ENCODE peak calls at places on chromosome 18, in seven cellular contexts. One of them, this sample, is unnamed. For H3K27me3, the result is how much of the 10 kb centered on the place peaks cover.

GRCh38 chr18:76456018-76456750 is 38.9 kb downstream of the ZNF516 start:
- DNase-seq in spleen: peak
- DNase-seq in keratinocyte: no peak
- DNase-seq in stomach: no peak
- DNase-seq in heart left ventricle: peak
- DNase-seq in GM23248: no peak
- DNase-seq in lung: no peak
- DNase-seq in this sample: no peak

GRCh38 chr18:62768172-62768943 is 53.0 kb downstream of the PHLPP1 start:
- DNase-seq in heart left ventricle: no peak
- DNase-seq in keratinocyte: no peak
- DNase-seq in stomach: no peak
- DNase-seq in GM23248: no peak
- DNase-seq in lung: no peak
- DNase-seq in spleen: no peak
- DNase-seq in this sample: no peak

GRCh38 chr18:8516391-8517250 is 92.6 kb upstream of the RAB12 start:
- DNase-seq in lung: peak
- DNase-seq in keratinocyte: peak
- DNase-seq in GM23248: no peak
- DNase-seq in heart left ventricle: no peak
- DNase-seq in spleen: no peak
- DNase-seq in stomach: no peak
- DNase-seq in this sample: no peak

GRCh38 chr18:2589345-2590060 is 18.1 kb downstream of the NDC80 start:
- DNase-seq in stomach: no peak
- DNase-seq in keratinocyte: peak
- DNase-seq in lung: no peak
- DNase-seq in spleen: no peak
- DNase-seq in GM23248: no peak
- DNase-seq in heart left ventricle: no peak
- DNase-seq in this sample: no peak

GRCh38 chr18:58761241-58761969 is 90.1 kb downstream of the MALT1 start:
- DNase-seq in spleen: no peak
- DNase-seq in GM23248: no peak
- DNase-seq in lung: peak
- DNase-seq in stomach: peak
- DNase-seq in heart left ventricle: peak
- DNase-seq in keratinocyte: no peak
- DNase-seq in this sample: peak

GRCh38 chr18:3889121-3889520 is 439.1 kb downstream of the TGIF1 start:
- DNase-seq in spleen: no peak
- DNase-seq in lung: no peak
- DNase-seq in GM23248: peak
- DNase-seq in keratinocyte: no peak
- DNase-seq in heart left ventricle: no peak
- DNase-seq in stomach: no peak
- DNase-seq in this sample: no peak

GRCh38 chr18:48868468-48869466 is 82.0 kb downstream of the SMAD7 start:
- DNase-seq in spleen: peak
- DNase-seq in lung: no peak
- DNase-seq in keratinocyte: no peak
- DNase-seq in GM23248: peak
- DNase-seq in stomach: peak
- DNase-seq in heart left ventricle: no peak
- DNase-seq in this sample: no peak

GRCh38 chr18:12751503-12751884 is 48.7 kb downstream of the PSMG2 start:
- DNase-seq in lung: no peak
- DNase-seq in heart left ventricle: no peak
- DNase-seq in stomach: no peak
- DNase-seq in keratinocyte: no peak
- DNase-seq in GM23248: no peak
- DNase-seq in spleen: no peak
- DNase-seq in this sample: no peak

GRCh38 chr18:58135170-58135569 is 91.1 kb downstream of the NEDD4L start:
- DNase-seq in keratinocyte: no peak
- DNase-seq in heart left ventricle: no peak
- DNase-seq in spleen: no peak
- DNase-seq in stomach: no peak
- DNase-seq in GM23248: peak
- DNase-seq in lung: no peak
- DNase-seq in this sample: no peak

GRCh38 chr18:70288851-70289328 is at the start of gene SOCS6:
- DNase-seq in GM23248: peak
- DNase-seq in lung: peak
- DNase-seq in heart left ventricle: peak
- DNase-seq in spleen: peak
- DNase-seq in keratinocyte: no peak
- DNase-seq in stomach: peak
- DNase-seq in this sample: peak

GRCh38 chr18:75212626-75213110 is 2.1 kb downstream of the TSHZ1 start:
- DNase-seq in keratinocyte: no peak
- DNase-seq in stomach: no peak
- DNase-seq in spleen: no peak
- DNase-seq in heart left ventricle: no peak
- DNase-seq in lung: no peak
- DNase-seq in GM23248: peak
- DNase-seq in this sample: peak
- H3K27me3 ChIP-seq in keratinocyte: under half
- H3K27me3 ChIP-seq in stomach: under half
- H3K27me3 ChIP-seq in spleen: under half
- H3K27me3 ChIP-seq in heart left ventricle: under half
- H3K27me3 ChIP-seq in lung: under half
- H3K27me3 ChIP-seq in GM23248: under half
- H3K27me3 ChIP-seq in this sample: under half

GRCh38 chr18:44651453-44651852 is 29.2 kb upstream of the SETBP1 start:
- DNase-seq in keratinocyte: peak
- DNase-seq in lung: peak
- DNase-seq in GM23248: peak
- DNase-seq in spleen: no peak
- DNase-seq in heart left ventricle: no peak
- DNase-seq in stomach: no peak
- DNase-seq in this sample: no peak
- H3K4me3 ChIP-seq in keratinocyte: no peak
- H3K4me3 ChIP-seq in lung: no peak
- H3K4me3 ChIP-seq in GM23248: no peak
- H3K4me3 ChIP-seq in spleen: no peak
- H3K4me3 ChIP-seq in heart left ventricle: no peak
- H3K4me3 ChIP-seq in stomach: no peak
- H3K4me3 ChIP-seq in this sample: no peak

GRCh38 chr18:32769242-32770180 is 3.3 kb downstream of the KLHL14 start:
- DNase-seq in stomach: no peak
- DNase-seq in heart left ventricle: no peak
- DNase-seq in keratinocyte: no peak
- DNase-seq in GM23248: no peak
- DNase-seq in spleen: peak
- DNase-seq in lung: no peak
- DNase-seq in this sample: peak

GRCh38 chr18:32767400-32767799 is 5.4 kb downstream of the KLHL14 start:
- DNase-seq in GM23248: no peak
- DNase-seq in stomach: no peak
- DNase-seq in spleen: no peak
- DNase-seq in heart left ventricle: no peak
- DNase-seq in lung: no peak
- DNase-seq in keratinocyte: no peak
- DNase-seq in this sample: no peak

GRCh38 chr18:32770181-32770650 is 2.6 kb downstream of the KLHL14 start:
- DNase-seq in lung: no peak
- DNase-seq in heart left ventricle: no peak
- DNase-seq in stomach: no peak
- DNase-seq in keratinocyte: no peak
- DNase-seq in spleen: peak
- DNase-seq in GM23248: no peak
- DNase-seq in this sample: no peak

GRCh38 chr18:32770651-32771168 is 2.1 kb downstream of the KLHL14 start:
- DNase-seq in keratinocyte: no peak
- DNase-seq in lung: no peak
- DNase-seq in spleen: peak
- DNase-seq in heart left ventricle: no peak
- DNase-seq in GM23248: no peak
- DNase-seq in stomach: no peak
- DNase-seq in this sample: peak

DNA sequence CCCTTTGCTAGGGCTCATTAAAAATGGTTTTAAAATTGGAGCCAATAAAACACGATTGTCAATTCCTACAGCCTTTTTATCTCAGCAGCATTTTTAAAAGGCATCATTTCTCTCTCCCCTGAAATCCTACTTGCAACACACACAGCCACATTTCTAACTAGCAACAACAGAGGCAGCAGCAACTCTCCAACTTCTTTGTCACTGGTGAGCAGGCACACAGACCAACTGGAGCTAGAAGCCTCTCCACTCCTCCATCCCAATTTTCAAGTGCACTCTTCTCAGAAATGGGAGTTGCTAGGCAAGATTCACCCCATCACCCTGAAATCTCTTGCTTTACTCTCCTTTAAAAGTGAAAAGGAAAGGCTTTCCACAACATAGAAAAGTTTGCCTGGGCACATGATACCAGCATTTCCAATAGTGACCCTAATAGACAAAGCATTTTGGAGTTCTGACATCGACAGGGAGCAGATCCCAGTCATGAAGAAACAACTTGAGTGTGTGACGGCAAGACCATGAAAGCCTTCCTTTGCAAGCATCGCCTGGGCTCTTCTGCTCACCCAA is 4.1 kb downstream of the KLHL14 start:
- DNase-seq in stomach: no peak
- DNase-seq in lung: no peak
- DNase-seq in keratinocyte: no peak
- DNase-seq in GM23248: no peak
- DNase-seq in heart left ventricle: no peak
- DNase-seq in spleen: no peak
- DNase-seq in this sample: no peak
- H3K27me3 ChIP-seq in stomach: half or more
- H3K27me3 ChIP-seq in lung: under half
- H3K27me3 ChIP-seq in keratinocyte: half or more
- H3K27me3 ChIP-seq in GM23248: under half
- H3K27me3 ChIP-seq in heart left ventricle: under half
- H3K27me3 ChIP-seq in spleen: half or more
- H3K27me3 ChIP-seq in this sample: under half

GRCh38 chr18:24428709-24429108 is 2.2 kb downstream of the IMPACT start:
- DNase-seq in spleen: no peak
- DNase-seq in heart left ventricle: no peak
- DNase-seq in GM23248: no peak
- DNase-seq in stomach: no peak
- DNase-seq in keratinocyte: no peak
- DNase-seq in lung: no peak
- DNase-seq in this sample: no peak
- H3K4me3 ChIP-seq in spleen: no peak
- H3K4me3 ChIP-seq in heart left ventricle: no peak
- H3K4me3 ChIP-seq in GM23248: no peak
- H3K4me3 ChIP-seq in stomach: no peak
- H3K4me3 ChIP-seq in keratinocyte: no peak
- H3K4me3 ChIP-seq in lung: no peak
- H3K4me3 ChIP-seq in this sample: no peak

GRCh38 chr18:49878567-49878966 is 65.2 kb upstream of the ACAA2 start:
- DNase-seq in stomach: no peak
- DNase-seq in keratinocyte: no peak
- DNase-seq in spleen: no peak
- DNase-seq in heart left ventricle: no peak
- DNase-seq in GM23248: peak
- DNase-seq in lung: no peak
- DNase-seq in this sample: no peak
- H3K27me3 ChIP-seq in stomach: under half
- H3K27me3 ChIP-seq in keratinocyte: under half
- H3K27me3 ChIP-seq in spleen: under half
- H3K27me3 ChIP-seq in heart left ventricle: under half
- H3K27me3 ChIP-seq in GM23248: under half
- H3K27me3 ChIP-seq in lung: under half
- H3K27me3 ChIP-seq in this sample: under half

This sample was measured in colonic mucosa.